ENCODE peak calls at places on chromosomes 1 and 21, in eight cellular contexts. One of them, this sample, is unnamed.

GRCh38 chr1:218683224-218683623 is 338.1 kb downstream of the TGFB2 start:
- DNase-seq in endodermal cell: no peak
- DNase-seq in GM06990: no peak
- DNase-seq in bronchial epithelial cell: no peak
- DNase-seq in suprapubic skin: no peak
- DNase-seq in small intestine: no peak
- DNase-seq in fibroblast of lung: no peak
- DNase-seq in esophagus squamous epithelium: no peak
- DNase-seq in this sample: no peak

GRCh38 chr1:221549815-221550214 is 192.1 kb downstream of the DUSP10 start:
- DNase-seq in bronchial epithelial cell: peak; percentile 33
- DNase-seq in suprapubic skin: no peak
- DNase-seq in endodermal cell: no peak
- DNase-seq in small intestine: no peak
- DNase-seq in fibroblast of lung: no peak
- DNase-seq in esophagus squamous epithelium: no peak
- DNase-seq in GM06990: no peak
- DNase-seq in this sample: no peak

GRCh38 chr1:84665703-84666317 is 24.5 kb downstream of the SSX2IP start:
- DNase-seq in GM06990: no peak
- DNase-seq in small intestine: no peak
- DNase-seq in suprapubic skin: no peak
- DNase-seq in fibroblast of lung: peak; percentile 33
- DNase-seq in esophagus squamous epithelium: no peak
- DNase-seq in endodermal cell: no peak
- DNase-seq in bronchial epithelial cell: no peak
- DNase-seq in this sample: no peak

GRCh38 chr21:35254006-35254751 is 205.1 kb upstream of the RUNX1 start:
- DNase-seq in fibroblast of lung: peak; percentile 92
- DNase-seq in esophagus squamous epithelium: no peak
- DNase-seq in GM06990: no peak
- DNase-seq in small intestine: peak; percentile 56
- DNase-seq in bronchial epithelial cell: peak; percentile 82
- DNase-seq in endodermal cell: no peak
- DNase-seq in suprapubic skin: no peak
- DNase-seq in this sample: no peak

GRCh38 chr1:170967042-170967910 is 31.9 kb downstream of the MROH9 start:
- DNase-seq in bronchial epithelial cell: peak; percentile 51
- DNase-seq in endodermal cell: no peak
- DNase-seq in small intestine: peak; percentile 42
- DNase-seq in GM06990: no peak
- DNase-seq in suprapubic skin: no peak
- DNase-seq in fibroblast of lung: peak; percentile 45
- DNase-seq in esophagus squamous epithelium: no peak
- DNase-seq in this sample: no peak

GRCh38 chr1:243489681-243490080 is 233.8 kb downstream of the SDCCAG8 start:
- DNase-seq in bronchial epithelial cell: no peak
- DNase-seq in suprapubic skin: no peak
- DNase-seq in esophagus squamous epithelium: no peak
- DNase-seq in small intestine: no peak
- DNase-seq in fibroblast of lung: no peak
- DNase-seq in endodermal cell: no peak
- DNase-seq in GM06990: no peak
- DNase-seq in this sample: no peak

GRCh38 chr1:151197863-151198253 is 494 bp upstream of the PIP5K1A start:
- DNase-seq in small intestine: peak; percentile 84
- DNase-seq in GM06990: no peak
- DNase-seq in esophagus squamous epithelium: no peak
- DNase-seq in endodermal cell: peak; percentile 49
- DNase-seq in bronchial epithelial cell: peak; percentile 62
- DNase-seq in suprapubic skin: no peak
- DNase-seq in fibroblast of lung: no peak
- DNase-seq in this sample: peak; percentile 29

GRCh38 chr1:66556161-66556611 is 22.2 kb downstream of the SGIP1 start:
- DNase-seq in GM06990: no peak
- DNase-seq in esophagus squamous epithelium: no peak
- DNase-seq in small intestine: no peak
- DNase-seq in endodermal cell: no peak
- DNase-seq in bronchial epithelial cell: peak; percentile 80
- DNase-seq in fibroblast of lung: no peak
- DNase-seq in suprapubic skin: no peak
- DNase-seq in this sample: no peak

GRCh38 chr1:231951399-231951798 is 324.8 kb downstream of the DISC1 start:
- DNase-seq in bronchial epithelial cell: peak; percentile 77
- DNase-seq in esophagus squamous epithelium: no peak
- DNase-seq in fibroblast of lung: peak; percentile 78
- DNase-seq in small intestine: no peak
- DNase-seq in GM06990: no peak
- DNase-seq in endodermal cell: no peak
- DNase-seq in suprapubic skin: no peak
- DNase-seq in this sample: no peak

GRCh38 chr1:30734106-30734505 is 10.7 kb upstream of the MATN1 start:
- DNase-seq in esophagus squamous epithelium: no peak
- DNase-seq in small intestine: no peak
- DNase-seq in fibroblast of lung: no peak
- DNase-seq in endodermal cell: no peak
- DNase-seq in GM06990: no peak
- DNase-seq in bronchial epithelial cell: no peak
- DNase-seq in suprapubic skin: no peak
- DNase-seq in this sample: no peak

GRCh38 chr21:25569084-25569483 is 38.2 kb downstream of the MRPL39 start:
- DNase-seq in small intestine: no peak
- DNase-seq in suprapubic skin: no peak
- DNase-seq in fibroblast of lung: no peak
- DNase-seq in endodermal cell: no peak
- DNase-seq in GM06990: no peak
- DNase-seq in esophagus squamous epithelium: no peak
- DNase-seq in bronchial epithelial cell: no peak
- DNase-seq in this sample: no peak

GRCh38 chr1:11052839-11053757 is 6.1 kb upstream of the MASP2 start:
- DNase-seq in suprapubic skin: no peak
- DNase-seq in fibroblast of lung: no peak
- DNase-seq in GM06990: no peak
- DNase-seq in endodermal cell: no peak
- DNase-seq in esophagus squamous epithelium: no peak
- DNase-seq in bronchial epithelial cell: no peak
- DNase-seq in small intestine: no peak
- DNase-seq in this sample: no peak

GRCh38 chr1:94299627-94300552 is 62.5 kb upstream of the ARHGAP29 start:
- DNase-seq in bronchial epithelial cell: peak; percentile 93
- DNase-seq in small intestine: no peak
- DNase-seq in fibroblast of lung: peak; percentile 85
- DNase-seq in suprapubic skin: no peak
- DNase-seq in esophagus squamous epithelium: no peak
- DNase-seq in GM06990: no peak
- DNase-seq in endodermal cell: peak; percentile 81
- DNase-seq in this sample: no peak

GRCh38 chr1:46659307-46659870 is 8.8 kb downstream of the ATPAF1 start:
- DNase-seq in fibroblast of lung: no peak
- DNase-seq in esophagus squamous epithelium: no peak
- DNase-seq in bronchial epithelial cell: no peak
- DNase-seq in small intestine: no peak
- DNase-seq in suprapubic skin: no peak
- DNase-seq in GM06990: no peak
- DNase-seq in endodermal cell: no peak
- DNase-seq in this sample: no peak

GRCh38 chr1:172117800-172118199 is 276.5 kb downstream of the DNM3 start:
- DNase-seq in esophagus squamous epithelium: no peak
- DNase-seq in bronchial epithelial cell: no peak
- DNase-seq in endodermal cell: no peak
- DNase-seq in fibroblast of lung: peak; percentile 82
- DNase-seq in suprapubic skin: no peak
- DNase-seq in GM06990: peak; percentile 9
- DNase-seq in small intestine: peak; percentile 51
- DNase-seq in this sample: no peak

GRCh38 chr1:36842448-36842847 is 191.9 kb downstream of the GRIK3 start:
- DNase-seq in fibroblast of lung: no peak
- DNase-seq in bronchial epithelial cell: no peak
- DNase-seq in suprapubic skin: no peak
- DNase-seq in small intestine: no peak
- DNase-seq in GM06990: no peak
- DNase-seq in endodermal cell: no peak
- DNase-seq in esophagus squamous epithelium: no peak
- DNase-seq in this sample: no peak

GRCh38 chr1:224631471-224632105 is 15.5 kb downstream of the CNIH3 start:
- DNase-seq in GM06990: no peak
- DNase-seq in suprapubic skin: no peak
- DNase-seq in bronchial epithelial cell: no peak
- DNase-seq in small intestine: no peak
- DNase-seq in esophagus squamous epithelium: no peak
- DNase-seq in endodermal cell: no peak
- DNase-seq in fibroblast of lung: peak; percentile 88
- DNase-seq in this sample: no peak

GRCh38 chr1:239979469-239979868 is 112.2 kb upstream of the FMN2 start:
- DNase-seq in small intestine: no peak
- DNase-seq in esophagus squamous epithelium: no peak
- DNase-seq in fibroblast of lung: no peak
- DNase-seq in endodermal cell: no peak
- DNase-seq in bronchial epithelial cell: no peak
- DNase-seq in GM06990: no peak
- DNase-seq in suprapubic skin: no peak
- DNase-seq in this sample: no peak

GRCh38 chr1:104785575-104786187 is 1036.0 kb downstream of the AMY1C start:
- DNase-seq in GM06990: no peak
- DNase-seq in suprapubic skin: no peak
- DNase-seq in esophagus squamous epithelium: no peak
- DNase-seq in small intestine: no peak
- DNase-seq in endodermal cell: no peak
- DNase-seq in bronchial epithelial cell: no peak
- DNase-seq in fibroblast of lung: no peak
- DNase-seq in this sample: no peak

GRCh38 chr1:165675794-165676193 is 22.6 kb downstream of the ALDH9A1 start:
- DNase-seq in small intestine: no peak
- DNase-seq in suprapubic skin: no peak
- DNase-seq in GM06990: no peak
- DNase-seq in bronchial epithelial cell: peak; percentile 35
- DNase-seq in fibroblast of lung: no peak
- DNase-seq in esophagus squamous epithelium: no peak
- DNase-seq in endodermal cell: no peak
- DNase-seq in this sample: no peak

GRCh38 chr1:243475966-243476365 is 220.1 kb downstream of the SDCCAG8 start:
- DNase-seq in bronchial epithelial cell: no peak
- DNase-seq in fibroblast of lung: peak; percentile 78
- DNase-seq in small intestine: no peak
- DNase-seq in GM06990: no peak
- DNase-seq in endodermal cell: peak; percentile 81
- DNase-seq in esophagus squamous epithelium: no peak
- DNase-seq in suprapubic skin: no peak
- DNase-seq in this sample: no peak

GRCh38 chr1:55154616-55155015 is 60.5 kb downstream of the USP24 start:
- DNase-seq in bronchial epithelial cell: no peak
- DNase-seq in small intestine: no peak
- DNase-seq in esophagus squamous epithelium: no peak
- DNase-seq in endodermal cell: no peak
- DNase-seq in fibroblast of lung: no peak
- DNase-seq in GM06990: no peak
- DNase-seq in suprapubic skin: no peak
- DNase-seq in this sample: no peak

DNA sequence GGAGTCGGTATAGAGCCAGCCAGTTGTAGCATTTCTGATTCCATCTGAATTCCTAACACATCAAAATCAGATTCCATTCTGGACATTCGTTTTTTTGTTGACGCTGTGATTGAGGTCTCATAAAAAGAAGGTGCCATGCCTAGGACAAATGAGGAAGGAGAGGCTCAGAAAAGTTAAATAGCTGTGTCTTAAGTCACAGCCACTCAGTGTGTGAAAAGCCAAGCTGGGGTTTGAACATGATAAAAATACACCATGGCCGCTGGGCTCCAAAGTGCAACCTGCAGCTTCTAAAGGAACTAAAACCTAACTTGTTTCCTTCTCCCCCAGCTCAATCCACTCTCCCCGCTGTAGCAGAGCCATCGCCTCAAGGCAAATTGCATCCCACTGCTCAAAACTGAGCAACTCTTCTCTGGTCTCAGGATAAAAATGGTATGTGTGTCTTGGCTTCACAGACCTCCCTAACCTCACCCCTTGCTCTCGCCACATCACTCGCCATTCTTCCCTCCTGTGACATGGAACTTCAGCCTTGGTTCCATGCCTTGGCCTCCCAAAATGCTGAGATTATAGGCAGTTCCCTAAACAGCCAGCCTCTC is 22.1 kb upstream of the FAM20B start:
- DNase-seq in esophagus squamous epithelium: no peak
- DNase-seq in suprapubic skin: no peak
- DNase-seq in endodermal cell: no peak
- DNase-seq in GM06990: no peak
- DNase-seq in small intestine: peak; percentile 25
- DNase-seq in bronchial epithelial cell: no peak
- DNase-seq in fibroblast of lung: no peak
- DNase-seq in this sample: no peak
- H3K4me3 ChIP-seq in esophagus squamous epithelium: no peak overlapping the region
- H3K4me3 ChIP-seq in suprapubic skin: no peak overlapping the region
- H3K4me3 ChIP-seq in endodermal cell: no peak overlapping the region
- H3K4me3 ChIP-seq in GM06990: no peak overlapping the region
- H3K4me3 ChIP-seq in small intestine: no peak overlapping the region
- H3K4me3 ChIP-seq in bronchial epithelial cell: no peak overlapping the region
- H3K4me3 ChIP-seq in fibroblast of lung: no peak overlapping the region
- H3K4me3 ChIP-seq in this sample: no peak overlapping the region

DNA sequence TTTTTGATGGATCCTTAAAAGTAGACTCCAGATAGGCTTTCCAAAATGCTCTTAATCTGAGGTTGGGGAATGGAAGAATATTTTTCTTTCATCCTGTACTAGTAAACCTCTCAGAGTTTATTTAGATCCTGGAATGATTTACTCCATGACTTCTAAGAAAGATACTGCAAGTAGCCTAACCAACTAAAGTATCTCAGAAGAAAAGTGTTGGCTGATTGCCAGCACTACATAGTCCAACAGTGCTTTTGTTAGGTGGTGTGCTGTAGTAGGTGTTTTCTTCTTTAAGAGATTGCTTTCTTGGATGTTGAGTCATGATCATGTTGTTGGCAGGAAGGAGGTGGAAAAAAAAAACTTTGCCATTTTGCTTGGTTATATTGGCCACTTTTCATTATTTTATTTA is 119.8 kb downstream of the OSBPL9 start:
- DNase-seq in esophagus squamous epithelium: no peak
- DNase-seq in small intestine: peak; percentile 69
- DNase-seq in endodermal cell: no peak
- DNase-seq in fibroblast of lung: peak; percentile 88
- DNase-seq in bronchial epithelial cell: peak; percentile 86
- DNase-seq in GM06990: peak; percentile 36
- DNase-seq in suprapubic skin: no peak
- DNase-seq in this sample: no peak
- H3K4me3 ChIP-seq in esophagus squamous epithelium: no peak overlapping the region
- H3K4me3 ChIP-seq in small intestine: no peak overlapping the region
- H3K4me3 ChIP-seq in endodermal cell: no peak overlapping the region
- H3K4me3 ChIP-seq in fibroblast of lung: no peak overlapping the region
- H3K4me3 ChIP-seq in bronchial epithelial cell: no peak overlapping the region
- H3K4me3 ChIP-seq in GM06990: no peak overlapping the region
- H3K4me3 ChIP-seq in suprapubic skin: no peak overlapping the region
- H3K4me3 ChIP-seq in this sample: no peak overlapping the region

GRCh38 chr1:81478217-81478616 is 322.5 kb upstream of the ADGRL2 start:
- DNase-seq in small intestine: peak; percentile 38
- DNase-seq in suprapubic skin: no peak
- DNase-seq in fibroblast of lung: peak; percentile 1
- DNase-seq in esophagus squamous epithelium: no peak
- DNase-seq in bronchial epithelial cell: no peak
- DNase-seq in GM06990: no peak
- DNase-seq in endodermal cell: no peak
- DNase-seq in this sample: no peak
- H3K4me3 ChIP-seq in small intestine: no peak overlapping the region
- H3K4me3 ChIP-seq in suprapubic skin: peak overlapping the region; percentile 10
- H3K4me3 ChIP-seq in fibroblast of lung: peak overlapping the region; percentile 51
- H3K4me3 ChIP-seq in esophagus squamous epithelium: peak overlapping the region; percentile 50
- H3K4me3 ChIP-seq in bronchial epithelial cell: no peak overlapping the region
- H3K4me3 ChIP-seq in GM06990: no peak overlapping the region
- H3K4me3 ChIP-seq in endodermal cell: no peak overlapping the region
- H3K4me3 ChIP-seq in this sample: no peak overlapping the region

GRCh38 chr1:110212165-110213142 is 2.3 kb downstream of the KCNC4 start:
- DNase-seq in GM06990: no peak
- DNase-seq in esophagus squamous epithelium: no peak
- DNase-seq in small intestine: no peak
- DNase-seq in fibroblast of lung: peak; percentile 21
- DNase-seq in suprapubic skin: no peak
- DNase-seq in endodermal cell: peak; percentile 74
- DNase-seq in bronchial epithelial cell: no peak
- DNase-seq in this sample: no peak
- H3K4me3 ChIP-seq in GM06990: peak overlapping the region; percentile 30
- H3K4me3 ChIP-seq in esophagus squamous epithelium: peak overlapping the region; percentile 86
- H3K4me3 ChIP-seq in small intestine: peak overlapping the region; percentile 75
- H3K4me3 ChIP-seq in fibroblast of lung: no peak overlapping the region
- H3K4me3 ChIP-seq in suprapubic skin: peak overlapping the region; percentile 88
- H3K4me3 ChIP-seq in endodermal cell: no peak overlapping the region
- H3K4me3 ChIP-seq in bronchial epithelial cell: peak overlapping the region; percentile 53
- H3K4me3 ChIP-seq in this sample: peak overlapping the region; percentile 87